ENCODE peak calls at places on chromosomes 6 and 20, in six cellular contexts. R is heart right ventricle, T is SK-N-SH, A is psoas muscle, Q is right atrium auricular region, L is lower lobe of right lung. N is an unnamed sample.

GRCh38 chr20:40961686-40962640 is 66.7 kb upstream of the TOP1 start:
- DNase-seq in L (no peak), R (no peak), T (no peak), A (no peak), Q (peak; percentile 40), N (no peak)

GRCh38 chr20:23928788-23929187 is 49.2 kb upstream of the CST5 start:
- DNase-seq in A (no peak), Q (no peak), R (no peak), T (no peak), L (no peak), N (no peak)

GRCh38 chr20:34083137-34083536 is 28.9 kb downstream of the EIF2S2 start:
- DNase-seq in T (no peak), Q (peak; percentile 76), A (peak; percentile 89), L (peak; percentile 89), R (peak; percentile 78), N (no peak)

GRCh38 chr20:21514553-21515251 is 838 bp upstream of the NKX2-2 start:
- DNase-seq in A (no peak), R (no peak), Q (no peak), L (peak; percentile 33), T (peak; percentile 34), N (peak; percentile 73)

GRCh38 chr6:33165581-33166258 is 26.5 kb downstream of the COL11A2 start:
- DNase-seq in L (no peak), T (no peak), A (no peak), Q (no peak), R (no peak), N (no peak)

GRCh38 chr20:50551288-50551687 is 41.1 kb downstream of the PTPN1 start:
- DNase-seq in R (no peak), L (no peak), A (no peak), T (no peak), Q (no peak), N (no peak)

GRCh38 chr6:2871102-2871501 is 29.4 kb upstream of the SERPINB1 start:
- DNase-seq in T (no peak), Q (no peak), L (no peak), A (no peak), R (no peak), N (no peak)

GRCh38 chr6:85124472-85125428 is 325.1 kb upstream of the NT5E start:
- DNase-seq in Q (no peak), L (no peak), R (no peak), A (no peak), T (no peak), N (no peak)

GRCh38 chr6:134097114-134097707 is 44.8 kb upstream of the SLC2A12 start:
- DNase-seq in L (no peak), A (peak; percentile 58), R (peak; percentile 13), Q (no peak), T (peak; percentile 69), N (peak; percentile 82)

GRCh38 chr6:144582939-144583613 is 297.9 kb downstream of the UTRN start:
- DNase-seq in Q (peak; percentile 61), A (peak; percentile 57), L (peak; percentile 55), R (peak; percentile 44), T (peak; percentile 32), N (peak; percentile 57)

GRCh38 chr6:61833176-61833716 is 452.8 kb downstream of the KHDRBS2 start:
- DNase-seq in L (no peak), Q (no peak), T (no peak), A (no peak), R (no peak), N (no peak)

GRCh38 chr20:1438361-1438760 is 28.3 kb downstream of the NSFL1C start:
- DNase-seq in L (no peak), R (no peak), Q (no peak), A (no peak), T (no peak), N (no peak)

GRCh38 chr20:1435337-1435699 is 31.3 kb downstream of the NSFL1C start:
- DNase-seq in R (no peak), Q (no peak), A (no peak), L (no peak), T (no peak), N (no peak)

GRCh38 chr20:1434571-1435336 is 31.9 kb downstream of the NSFL1C start:
- DNase-seq in A (no peak), R (no peak), Q (no peak), L (no peak), T (no peak), N (no peak)

GRCh38 chr20:1440024-1440423 is 26.6 kb downstream of the NSFL1C start:
- DNase-seq in T (peak; percentile 10), L (no peak), Q (no peak), R (no peak), A (no peak), N (no peak)

GRCh38 chr20:1437222-1437904 is 29.3 kb downstream of the NSFL1C start:
- DNase-seq in R (peak; percentile 76), A (peak; percentile 87), L (peak; percentile 82), Q (peak; percentile 78), T (peak; percentile 75), N (peak; percentile 52)
- H3K4me1 ChIP-seq in R (no peaks in the 10 kb centered on the region), A (no peaks in the 10 kb centered on the region), L (peaks cover 11% of the 10 kb centered on the region), Q (no peaks in the 10 kb centered on the region), T (no peaks in the 10 kb centered on the region), N (no peaks in the 10 kb centered on the region)

DNA sequence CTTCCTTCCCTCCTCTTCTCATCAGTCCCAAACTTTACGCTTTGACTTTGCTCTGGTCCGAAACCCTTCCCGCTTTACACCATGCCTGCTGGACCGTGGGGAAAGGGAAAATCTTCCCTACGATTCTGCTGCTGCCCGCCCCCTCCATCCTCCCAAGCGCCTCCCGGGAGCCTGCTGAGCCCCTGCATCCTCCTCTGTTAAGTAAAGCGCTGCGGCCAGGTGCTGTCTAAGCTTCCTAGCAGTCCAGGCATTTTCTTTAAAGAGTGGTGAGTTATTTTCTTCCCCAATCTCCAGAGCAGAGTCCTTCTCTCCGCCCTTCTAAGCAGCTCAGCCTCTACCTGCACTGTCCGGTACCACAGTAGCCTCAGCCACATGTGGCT is 376.3 kb downstream of the RNGTT start:
- DNase-seq in A (no peak), Q (no peak), L (no peak), T (no peak), R (no peak), N (no peak)
- H3K27me3 ChIP-seq in A (no peaks in the 10 kb centered on the region), Q (no peaks in the 10 kb centered on the region), L (peaks cover 15% of the 10 kb centered on the region), T (peaks cover 6% of the 10 kb centered on the region), R (no peaks in the 10 kb centered on the region), N (no peaks in the 10 kb centered on the region)

GRCh38 chr6:157987788-157988699 is 6.4 kb downstream of the SYNJ2 start:
- DNase-seq in T (no peak), Q (no peak), L (no peak), R (no peak), A (no peak), N (no peak)
- H3K4me3 ChIP-seq in T (no peak overlapping the region), Q (no peak overlapping the region), L (no peak overlapping the region), R (no peak overlapping the region), A (no peak overlapping the region), N (no peak overlapping the region)

DNA sequence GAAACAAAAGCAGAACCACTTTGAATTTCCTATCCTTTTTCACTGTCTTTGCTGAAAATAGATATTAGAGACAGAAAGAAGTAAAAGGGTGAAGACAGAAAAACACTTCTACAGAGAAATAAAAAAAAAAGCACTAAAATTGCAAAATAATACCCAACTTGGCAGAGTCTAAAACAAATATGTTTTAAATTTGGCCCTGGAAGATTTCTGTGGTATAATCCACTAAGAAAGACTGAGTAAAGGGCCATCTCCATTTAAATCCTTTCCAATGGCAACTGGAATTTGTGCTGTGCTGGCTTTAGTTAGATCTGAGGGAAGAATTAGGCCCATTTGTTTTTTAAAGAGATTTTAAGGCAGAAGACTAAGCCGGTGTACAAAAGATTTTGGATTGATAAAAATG is 321.2 kb downstream of the GJA1 start:
- DNase-seq in L (no peak), T (no peak), Q (no peak), R (no peak), A (no peak), N (no peak)
- H3K4me1 ChIP-seq in L (no peaks in the 10 kb centered on the region), T (no peaks in the 10 kb centered on the region), Q (no peaks in the 10 kb centered on the region), R (peaks cover 6% of the 10 kb centered on the region), A (no peaks in the 10 kb centered on the region), N (no peaks in the 10 kb centered on the region)

GRCh38 chr20:57384486-57384885 is 6.7 kb upstream of the RBM38 start:
- DNase-seq in T (no peak), Q (no peak), R (no peak), L (no peak), A (peak; percentile 44), N (no peak)
- H3K27me3 ChIP-seq in T (no peaks in the 10 kb centered on the region), Q (no peaks in the 10 kb centered on the region), R (no peaks in the 10 kb centered on the region), L (no peaks in the 10 kb centered on the region), A (no peaks in the 10 kb centered on the region), N (no peaks in the 10 kb centered on the region)